ENCODE peak calls at places on chromosomes 3 and 15, in four cellular contexts. One of them, this sample, is unnamed. For H3K9me3 and H3K4me1, the result is how much of the 10 kb centered on the place peaks cover.

GRCh38 chr3:43764012-43764411 is 73.3 kb downstream of the ABHD5 start:
- DNase-seq in A549: no peak
- DNase-seq in fibroblast of lung: no peak
- DNase-seq in ovary: no peak
- DNase-seq in this sample: no peak

GRCh38 chr15:29773816-29774215 is 48.5 kb downstream of the TJP1 start:
- DNase-seq in A549: no peak
- DNase-seq in fibroblast of lung: peak
- DNase-seq in ovary: no peak
- DNase-seq in this sample: no peak

GRCh38 chr15:64622410-64623260 is 152.8 kb downstream of the RBPMS2 start:
- DNase-seq in A549: no peak
- DNase-seq in fibroblast of lung: no peak
- DNase-seq in ovary: no peak
- DNase-seq in this sample: no peak

GRCh38 chr3:141091416-141091815 is 40.3 kb downstream of the SPSB4 start:
- DNase-seq in A549: no peak
- DNase-seq in fibroblast of lung: no peak
- DNase-seq in ovary: no peak
- DNase-seq in this sample: no peak

GRCh38 chr3:115580566-115580965 is 42.7 kb upstream of the GAP43 start:
- DNase-seq in A549: no peak
- DNase-seq in fibroblast of lung: no peak
- DNase-seq in ovary: no peak
- DNase-seq in this sample: no peak

GRCh38 chr3:42535981-42536784 is 33.7 kb downstream of the VIPR1 start:
- DNase-seq in A549: peak
- DNase-seq in fibroblast of lung: no peak
- DNase-seq in ovary: no peak
- DNase-seq in this sample: no peak

GRCh38 chr3:12990781-12991480 is 82.3 kb downstream of the IQSEC1 start:
- DNase-seq in A549: no peak
- DNase-seq in fibroblast of lung: peak
- DNase-seq in ovary: no peak
- DNase-seq in this sample: no peak

GRCh38 chr15:77851086-77851485 is 218.4 kb upstream of the LINGO1 start:
- DNase-seq in A549: no peak
- DNase-seq in fibroblast of lung: no peak
- DNase-seq in ovary: no peak
- DNase-seq in this sample: no peak

GRCh38 chr15:59137566-59137965 is 32.6 kb downstream of the CCNB2 start:
- DNase-seq in A549: no peak
- DNase-seq in fibroblast of lung: no peak
- DNase-seq in ovary: no peak
- DNase-seq in this sample: peak

GRCh38 chr3:183583331-183584245 is 28.1 kb upstream of the KLHL6 start:
- DNase-seq in A549: no peak
- DNase-seq in fibroblast of lung: no peak
- DNase-seq in ovary: no peak
- DNase-seq in this sample: no peak

GRCh38 chr3:46162975-46163550 is 45.0 kb downstream of the CCR1 start:
- DNase-seq in A549: no peak
- DNase-seq in fibroblast of lung: no peak
- DNase-seq in ovary: no peak
- DNase-seq in this sample: peak

GRCh38 chr3:101888653-101889052 is 39.3 kb downstream of the NFKBIZ start:
- DNase-seq in A549: no peak
- DNase-seq in fibroblast of lung: no peak
- DNase-seq in ovary: no peak
- DNase-seq in this sample: no peak

GRCh38 chr15:48058371-48058770 is 62.4 kb upstream of the SLC24A5 start:
- DNase-seq in A549: no peak
- DNase-seq in fibroblast of lung: no peak
- DNase-seq in ovary: no peak
- DNase-seq in this sample: no peak

GRCh38 chr3:131007782-131008181 is 18.8 kb downstream of the ASTE1 start:
- DNase-seq in A549: no peak
- DNase-seq in fibroblast of lung: no peak
- DNase-seq in ovary: no peak
- DNase-seq in this sample: no peak

GRCh38 chr3:37979798-37980476 is 10.6 kb upstream of the VILL start:
- DNase-seq in A549: no peak
- DNase-seq in fibroblast of lung: no peak
- DNase-seq in ovary: no peak
- DNase-seq in this sample: no peak

GRCh38 chr15:62739082-62739481 is 303.5 kb upstream of the TPM1 start:
- DNase-seq in A549: peak
- DNase-seq in fibroblast of lung: peak
- DNase-seq in ovary: no peak
- DNase-seq in this sample: no peak

GRCh38 chr3:69787436-69788168 is 48.3 kb downstream of the MITF start:
- DNase-seq in A549: no peak
- DNase-seq in fibroblast of lung: peak
- DNase-seq in ovary: no peak
- DNase-seq in this sample: no peak

GRCh38 chr3:31066999-31067398 is 172.5 kb upstream of the GADL1 start:
- DNase-seq in A549: no peak
- DNase-seq in fibroblast of lung: peak
- DNase-seq in ovary: no peak
- DNase-seq in this sample: peak

GRCh38 chr3:71454513-71455423 is 128.8 kb downstream of the FOXP1 start:
- DNase-seq in A549: no peak
- DNase-seq in fibroblast of lung: no peak
- DNase-seq in ovary: no peak
- DNase-seq in this sample: no peak

GRCh38 chr3:141471160-141471559 is 15.7 kb upstream of the RASA2 start:
- DNase-seq in A549: no peak
- DNase-seq in fibroblast of lung: peak
- DNase-seq in ovary: no peak
- DNase-seq in this sample: no peak

GRCh38 chr3:1987983-1988382 is 110.7 kb upstream of the CNTN4 start:
- DNase-seq in A549: no peak
- DNase-seq in fibroblast of lung: peak
- DNase-seq in ovary: no peak
- DNase-seq in this sample: no peak

GRCh38 chr3:57583544-57583943 is 13.6 kb downstream of the ARF4 start:
- DNase-seq in A549: no peak
- DNase-seq in fibroblast of lung: no peak
- DNase-seq in ovary: no peak
- DNase-seq in this sample: no peak

GRCh38 chr3:151319613-151320012 is 3.0 kb upstream of the GPR87 start:
- DNase-seq in A549: no peak
- DNase-seq in fibroblast of lung: peak
- DNase-seq in ovary: no peak
- DNase-seq in this sample: no peak

GRCh38 chr3:111368061-111368460 is 173.9 kb upstream of the CD96 start:
- DNase-seq in A549: no peak
- DNase-seq in fibroblast of lung: no peak
- DNase-seq in ovary: no peak
- DNase-seq in this sample: no peak

GRCh38 chr3:111373239-111373638 is 168.8 kb upstream of the CD96 start:
- DNase-seq in A549: no peak
- DNase-seq in fibroblast of lung: no peak
- DNase-seq in ovary: no peak
- DNase-seq in this sample: no peak

GRCh38 chr3:111369953-111370352 is 172.0 kb upstream of the CD96 start:
- DNase-seq in A549: no peak
- DNase-seq in fibroblast of lung: peak
- DNase-seq in ovary: no peak
- DNase-seq in this sample: no peak

GRCh38 chr3:111373861-111374260 is 168.1 kb upstream of the CD96 start:
- DNase-seq in A549: no peak
- DNase-seq in fibroblast of lung: peak
- DNase-seq in ovary: no peak
- DNase-seq in this sample: no peak
- H3K9me3 ChIP-seq in A549: under half
- H3K9me3 ChIP-seq in fibroblast of lung: under half
- H3K9me3 ChIP-seq in ovary: under half
- H3K9me3 ChIP-seq in this sample: under half

GRCh38 chr15:57092252-57092651 is 173.8 kb downstream of the TCF12 start:
- DNase-seq in A549: no peak
- DNase-seq in fibroblast of lung: no peak
- DNase-seq in ovary: no peak
- DNase-seq in this sample: no peak

GRCh38 chr15:57097246-57097645 is 178.8 kb downstream of the TCF12 start:
- DNase-seq in A549: no peak
- DNase-seq in fibroblast of lung: no peak
- DNase-seq in ovary: no peak
- DNase-seq in this sample: no peak

GRCh38 chr15:57095896-57096295 is 177.5 kb downstream of the TCF12 start:
- DNase-seq in A549: no peak
- DNase-seq in fibroblast of lung: no peak
- DNase-seq in ovary: no peak
- DNase-seq in this sample: no peak

GRCh38 chr15:57091626-57092025 is 173.2 kb downstream of the TCF12 start:
- DNase-seq in A549: no peak
- DNase-seq in fibroblast of lung: no peak
- DNase-seq in ovary: no peak
- DNase-seq in this sample: no peak

DNA sequence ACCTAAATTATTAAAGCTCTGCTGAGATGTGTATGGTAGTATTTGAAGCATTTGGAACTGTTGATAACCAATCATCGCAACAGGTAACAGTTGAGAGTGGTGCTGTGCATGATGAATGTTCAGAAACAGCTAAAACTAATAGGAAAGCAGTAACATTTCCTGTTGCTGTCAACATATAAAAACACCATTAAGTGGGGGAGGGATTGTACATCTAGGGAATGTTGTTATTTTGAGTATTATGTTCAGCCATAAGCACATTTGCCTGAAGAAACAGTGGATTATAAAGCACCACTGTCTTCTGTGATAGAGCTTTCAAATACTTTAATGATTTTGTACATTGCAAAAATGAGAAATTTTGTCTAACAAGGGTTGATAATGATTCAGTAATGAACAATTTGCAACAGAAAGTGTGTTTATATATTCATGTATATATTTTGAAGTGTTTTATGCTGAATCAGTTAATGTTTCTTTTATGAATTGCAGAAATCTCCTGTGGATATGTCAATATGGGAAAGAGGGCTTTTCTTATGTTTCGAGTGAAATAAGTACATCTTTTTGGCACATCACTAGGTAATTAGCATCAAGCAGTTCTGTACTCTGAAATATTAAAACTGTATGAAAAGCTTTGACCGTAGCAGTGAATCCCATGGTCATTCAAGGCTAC is 176.3 kb downstream of the TCF12 start:
- DNase-seq in A549: no peak
- DNase-seq in fibroblast of lung: no peak
- DNase-seq in ovary: no peak
- DNase-seq in this sample: no peak
- H3K27ac ChIP-seq in A549: no peak
- H3K27ac ChIP-seq in fibroblast of lung: no peak
- H3K27ac ChIP-seq in ovary: no peak
- H3K27ac ChIP-seq in this sample: no peak

GRCh38 chr15:99437315-99438221 is 128.2 kb upstream of the MEF2A start:
- DNase-seq in A549: no peak
- DNase-seq in fibroblast of lung: no peak
- DNase-seq in ovary: no peak
- DNase-seq in this sample: peak
- H3K4me1 ChIP-seq in A549: under half
- H3K4me1 ChIP-seq in fibroblast of lung: under half
- H3K4me1 ChIP-seq in ovary: under half
- H3K4me1 ChIP-seq in this sample: under half

GRCh38 chr3:179488213-179488612 is 36.9 kb upstream of the GNB4 start:
- DNase-seq in A549: no peak
- DNase-seq in fibroblast of lung: no peak
- DNase-seq in ovary: no peak
- DNase-seq in this sample: no peak

GRCh38 chr3:179495483-179495882 is 44.2 kb upstream of the GNB4 start:
- DNase-seq in A549: no peak
- DNase-seq in fibroblast of lung: no peak
- DNase-seq in ovary: no peak
- DNase-seq in this sample: no peak

GRCh38 chr3:179493260-179493659 is 42.0 kb upstream of the GNB4 start:
- DNase-seq in A549: no peak
- DNase-seq in fibroblast of lung: no peak
- DNase-seq in ovary: no peak
- DNase-seq in this sample: no peak
- H3K9me3 ChIP-seq in A549: under half
- H3K9me3 ChIP-seq in fibroblast of lung: under half
- H3K9me3 ChIP-seq in ovary: under half
- H3K9me3 ChIP-seq in this sample: under half

GRCh38 chr3:64209866-64210609 is 15.2 kb downstream of the PRICKLE2 start:
- DNase-seq in A549: no peak
- DNase-seq in fibroblast of lung: peak
- DNase-seq in ovary: peak
- DNase-seq in this sample: no peak
- H3K27ac ChIP-seq in A549: peak
- H3K27ac ChIP-seq in fibroblast of lung: no peak
- H3K27ac ChIP-seq in ovary: no peak
- H3K27ac ChIP-seq in this sample: no peak

GRCh38 chr15:88623632-88624031 is 2.5 kb downstream of the AEN start:
- DNase-seq in A549: no peak
- DNase-seq in fibroblast of lung: no peak
- DNase-seq in ovary: no peak
- DNase-seq in this sample: no peak
- H3K4me1 ChIP-seq in A549: half or more
- H3K4me1 ChIP-seq in fibroblast of lung: under half
- H3K4me1 ChIP-seq in ovary: under half
- H3K4me1 ChIP-seq in this sample: under half

DNA sequence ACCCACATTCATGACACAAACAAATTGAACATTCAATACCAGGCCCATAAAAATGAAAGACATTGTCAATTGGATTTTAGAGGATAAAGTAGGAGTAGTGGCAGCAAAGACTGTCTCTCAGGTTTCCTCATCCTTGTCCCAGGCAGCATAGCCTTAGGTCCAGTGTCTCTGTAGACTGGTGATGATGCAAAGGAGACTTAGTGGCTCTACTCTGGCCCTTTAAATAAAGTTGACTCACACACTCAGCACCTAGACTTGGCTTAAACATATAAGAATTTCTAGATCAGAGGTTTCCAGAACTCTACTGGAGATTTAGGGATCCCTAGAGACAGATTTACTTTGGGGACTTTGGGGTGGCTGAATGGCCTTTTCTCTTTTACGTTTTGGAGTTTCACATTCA is 166.6 kb downstream of the NR1D2 start:
- DNase-seq in A549: no peak
- DNase-seq in fibroblast of lung: no peak
- DNase-seq in ovary: no peak
- DNase-seq in this sample: no peak
- H3K9me3 ChIP-seq in A549: under half
- H3K9me3 ChIP-seq in fibroblast of lung: under half
- H3K9me3 ChIP-seq in ovary: under half
- H3K9me3 ChIP-seq in this sample: under half

GRCh38 chr3:4990061-4990460 is 10.8 kb downstream of the BHLHE40 start:
- DNase-seq in A549: no peak
- DNase-seq in fibroblast of lung: no peak
- DNase-seq in ovary: no peak
- DNase-seq in this sample: no peak
- H3K27ac ChIP-seq in A549: peak
- H3K27ac ChIP-seq in fibroblast of lung: no peak
- H3K27ac ChIP-seq in ovary: no peak
- H3K27ac ChIP-seq in this sample: no peak

GRCh38 chr3:48567090-48567489 is 3.5 kb upstream of the UCN2 start:
- DNase-seq in A549: no peak
- DNase-seq in fibroblast of lung: no peak
- DNase-seq in ovary: no peak
- DNase-seq in this sample: no peak
- H3K4me1 ChIP-seq in A549: half or more
- H3K4me1 ChIP-seq in fibroblast of lung: under half
- H3K4me1 ChIP-seq in ovary: under half
- H3K4me1 ChIP-seq in this sample: under half

This sample was measured in RWPE2.